ENCODE peak calls at places on chromosomes 7 and 10, in six cellular contexts. R, B, N, T, V and F are unnamed samples.

GRCh38 chr10:26367771-26368170 is 70.4 kb upstream of the APBB1IP start:
- DNase-seq in V (peak; percentile 79), T (no peak), R (no peak), B (no peak), N (no peak), F (peak; percentile 82)

GRCh38 chr10:34962866-34963265 is 127.3 kb downstream of the CUL2 start:
- DNase-seq in N (no peak), T (no peak), R (no peak), B (no peak), V (no peak), F (no peak)

GRCh38 chr7:91436655-91437054 is 172.4 kb downstream of the FZD1 start:
- DNase-seq in V (no peak), N (no peak), B (no peak), R (no peak), T (no peak), F (no peak)

GRCh38 chr10:14330390-14331071 is at the start of gene FRMD4A:
- DNase-seq in B (no peak), T (no peak), N (no peak), V (no peak), R (no peak), F (no peak)

GRCh38 chr10:29063806-29064644 is 224.8 kb upstream of the LYZL1 start:
- DNase-seq in B (no peak), N (no peak), V (no peak), T (no peak), R (no peak), F (peak; percentile 87)

GRCh38 chr10:5566606-5567005 is 41.8 kb downstream of the CALML3 start:
- DNase-seq in T (no peak), R (no peak), V (no peak), B (no peak), N (no peak), F (peak; percentile 23)

GRCh38 chr7:122803323-122803722 is 82.9 kb downstream of the CADPS2 start:
- DNase-seq in B (no peak), R (no peak), V (no peak), T (no peak), N (no peak), F (no peak)

GRCh38 chr10:63140077-63140476 is 6.9 kb downstream of the NRBF2 start:
- DNase-seq in R (no peak), B (no peak), V (no peak), N (no peak), T (no peak), F (no peak)

GRCh38 chr7:93194368-93194767 is 31.9 kb downstream of the HEPACAM2 start:
- DNase-seq in T (peak; percentile 26), B (no peak), R (no peak), N (no peak), V (no peak), F (no peak)

GRCh38 chr10:5168897-5169296 is 16.1 kb downstream of the AKR1C8 start:
- DNase-seq in B (no peak), V (no peak), R (no peak), T (no peak), N (no peak), F (no peak)

GRCh38 chr7:27946351-27946750 is 206.4 kb downstream of the TAX1BP1 start:
- DNase-seq in B (no peak), T (no peak), R (no peak), V (no peak), N (no peak), F (no peak)